ENCODE peak calls at places on chromosome 17, in nine cellular contexts. Y is tibial nerve, E is right atrium auricular region, T is gastrocnemius medialis, N is transverse colon, X is fibroblast of mammary gland, A is fibroblast of pulmonary artery, I is H9, R is activated B cell treated with CpG ODN at 0.5 μM for 24 hours. K is an unnamed sample.

GRCh38 chr17:61457226-61457983 is 5.2 kb downstream of the TBX4 start:
- DNase-seq in Y (no peak), E (peak; percentile 46), T (no peak), X (no peak), R (no peak), A (no peak), I (peak; percentile 70), N (no peak), K (no peak)

GRCh38 chr17:19290047-19290705 is 53.0 kb downstream of the EPN2 start:
- DNase-seq in T (no peak), I (no peak), N (no peak), E (no peak), Y (no peak), X (no peak), R (no peak), A (no peak), K (no peak)

GRCh38 chr17:15470536-15470935 is 3.1 kb upstream of the CDRT4 start:
- DNase-seq in Y (no peak), E (no peak), X (no peak), R (no peak), A (no peak), T (no peak), N (no peak), I (no peak), K (no peak)

GRCh38 chr17:44416558-44417289 is 27.3 kb upstream of the ITGA2B start:
- DNase-seq in A (no peak), X (no peak), R (no peak), I (no peak), Y (no peak), E (no peak), T (no peak), N (no peak), K (no peak)

GRCh38 chr17:2435181-2435741 is 34.4 kb upstream of the MNT start:
- DNase-seq in N (no peak), Y (no peak), I (peak; percentile 73), R (no peak), E (no peak), X (peak; percentile 48), A (peak; percentile 21), T (no peak), K (no peak)

GRCh38 chr17:63842173-63842539 is 329 bp downstream of the SMARCD2 start:
- DNase-seq in N (no peak), I (no peak), E (no peak), T (no peak), X (no peak), R (no peak), A (no peak), Y (no peak), K (no peak)

GRCh38 chr17:12107905-12108304 is 87.2 kb downstream of the MAP2K4 start:
- DNase-seq in R (no peak), I (no peak), N (no peak), X (peak; percentile 49), T (no peak), A (peak; percentile 30), Y (no peak), E (no peak), K (no peak)

GRCh38 chr17:66306413-66306812 is 4.0 kb downstream of the PRKCA start:
- DNase-seq in R (no peak), N (no peak), E (no peak), A (peak; percentile 54), T (no peak), X (peak; percentile 55), Y (no peak), I (no peak), K (no peak)

GRCh38 chr17:42679492-42680330 is 1.9 kb downstream of the CCR10 start:
- DNase-seq in Y (no peak), X (peak; percentile 69), A (peak; percentile 82), I (peak; percentile 95), T (peak; percentile 66), N (peak; percentile 85), R (peak; percentile 78), E (peak; percentile 73), K (no peak)

GRCh38 chr17:75521951-75522727 is 3.4 kb upstream of the LLGL2 start:
- DNase-seq in Y (no peak), I (no peak), X (peak; percentile 31), A (peak; percentile 31), R (no peak), T (no peak), E (no peak), N (no peak), K (no peak)

GRCh38 chr17:79890706-79891105 is 51.5 kb upstream of the CBX4 start:
- DNase-seq in X (no peak), Y (no peak), R (no peak), N (no peak), T (no peak), E (no peak), I (no peak), A (no peak), K (no peak)

GRCh38 chr17:10716218-10716617 is 13.6 kb downstream of the TMEM220 start:
- DNase-seq in E (no peak), Y (no peak), N (no peak), I (no peak), R (no peak), X (no peak), T (no peak), A (no peak), K (no peak)

GRCh38 chr17:33200116-33200515 is 93.0 kb downstream of the ASIC2 start:
- DNase-seq in A (no peak), N (peak; percentile 35), T (no peak), X (peak; percentile 50), I (no peak), E (no peak), R (no peak), Y (no peak), K (no peak)

GRCh38 chr17:57468932-57469775 is 212.8 kb downstream of the MSI2 start:
- DNase-seq in T (no peak), Y (no peak), A (no peak), I (no peak), R (no peak), N (no peak), E (no peak), X (no peak), K (no peak)

GRCh38 chr17:31413871-31414589 is 22.6 kb downstream of the RAB11FIP4 start:
- DNase-seq in N (no peak), E (no peak), Y (no peak), I (no peak), A (peak; percentile 58), T (no peak), R (no peak), X (peak; percentile 79), K (no peak)

GRCh38 chr17:72400488-72400827 is 279.6 kb downstream of the SOX9 start:
- DNase-seq in X (no peak), N (no peak), A (no peak), R (no peak), T (no peak), I (no peak), E (no peak), Y (no peak), K (no peak)

GRCh38 chr17:43772877-43773648 is 5.7 kb downstream of the DUSP3 start:
- DNase-seq in Y (no peak), A (peak; percentile 45), E (no peak), R (no peak), N (no peak), I (no peak), X (no peak), T (peak; percentile 62), K (no peak)

GRCh38 chr17:76479515-76480048 is 12.2 kb downstream of the AANAT start:
- DNase-seq in N (no peak), Y (no peak), R (no peak), T (no peak), X (no peak), A (no peak), I (no peak), E (no peak), K (no peak)

GRCh38 chr17:44170499-44171201 is at the start of gene ASB16:
- DNase-seq in Y (no peak), I (peak; percentile 72), A (no peak), N (no peak), R (no peak), E (no peak), T (peak; percentile 80), X (peak; percentile 15), K (no peak)

GRCh38 chr17:56679148-56679766 is 85.8 kb downstream of the NOG start:
- DNase-seq in Y (no peak), N (no peak), X (peak; percentile 47), T (no peak), R (no peak), A (peak; percentile 41), I (no peak), E (no peak), K (no peak)

DNA sequence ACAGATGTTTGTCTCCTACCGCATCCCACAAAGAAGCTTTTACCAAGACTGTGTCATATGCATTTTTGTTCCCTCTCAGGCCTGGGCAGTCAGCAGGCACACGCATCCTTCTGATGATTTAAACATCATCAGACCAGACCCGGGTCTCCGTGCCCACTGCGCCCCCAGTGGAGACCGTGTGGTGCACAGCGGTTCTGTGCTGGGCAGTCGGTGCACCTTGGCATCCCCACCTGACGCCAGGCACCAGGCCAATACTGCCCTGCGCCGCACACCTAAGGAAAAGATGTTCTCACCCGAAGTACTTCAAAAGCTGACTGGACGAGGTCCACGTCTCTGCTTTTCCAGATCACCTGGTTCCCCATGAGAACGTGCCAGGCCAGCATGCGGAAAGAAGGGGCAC is 10.6 kb upstream of the PLD6 start:
- DNase-seq in E (no peak), Y (no peak), X (no peak), I (peak; percentile 37), R (no peak), A (no peak), T (no peak), N (no peak), K (no peak)
- TF ChIP-seq CTCF in E (no peak), Y (no peak), X (no peak), I (peak; percentile 34), R (no peak), A (no peak), T (no peak), N (no peak), K (no peak)

DNA sequence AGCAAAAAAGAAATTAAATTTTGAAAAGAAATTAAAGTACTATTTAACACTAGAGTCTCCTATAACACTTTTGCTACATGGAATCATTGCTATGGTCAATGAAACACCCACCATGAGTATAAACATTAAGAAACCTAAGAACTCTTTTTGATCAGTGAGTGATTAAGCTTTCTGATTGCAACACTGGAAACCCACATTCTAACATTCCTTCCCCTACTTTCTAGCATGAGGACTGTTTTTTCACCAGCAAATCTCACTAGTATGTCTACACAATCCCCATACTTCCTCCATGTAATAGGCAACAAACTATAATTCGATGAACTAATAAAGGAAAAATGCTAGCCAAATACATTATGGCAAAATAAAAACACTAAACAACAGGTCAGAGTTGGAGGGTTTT is 54.7 kb downstream of the SKAP1 start:
- DNase-seq in I (no peak), R (no peak), Y (no peak), A (peak; percentile 39), T (no peak), X (peak; percentile 64), N (no peak), E (no peak), K (no peak)
- TF ChIP-seq CTCF in I (no peak), R (no peak), Y (no peak), A (no peak), T (no peak), X (no peak), N (no peak), E (no peak), K (no peak)

GRCh38 chr17:20908373-20909273 is 134.2 kb downstream of the USP22 start:
- DNase-seq in I (peak; percentile 98), E (peak; percentile 84), A (peak; percentile 72), N (peak; percentile 88), X (peak; percentile 65), T (peak; percentile 82), Y (peak; percentile 78), R (peak; percentile 74), K (peak; percentile 79)
- TF ChIP-seq CTCF in I (peak; percentile 69), E (peak; percentile 78), A (peak; percentile 77), N (peak; percentile 48), X (peak; percentile 63), T (peak; percentile 50), Y (peak; percentile 66), R (no peak), K (peak; percentile 22)

GRCh38 chr17:47279062-47279801 is 25.6 kb downstream of the ITGB3 start:
- DNase-seq in T (peak; percentile 35), R (peak; percentile 43), X (peak; percentile 99), N (peak; percentile 56), A (peak; percentile 98), E (peak; percentile 86), I (no peak), Y (peak; percentile 62), K (no peak)
- TF ChIP-seq CTCF in T (no peak), R (no peak), X (peak; percentile 23), N (no peak), A (no peak), E (no peak), I (no peak), Y (no peak), K (no peak)